ENCODE peak calls at places on chromosomes 13 and 19, in eight cellular contexts. Y is astrocyte of the spinal cord; C is T-cell; J is DMS153; F is stimulated activated CD8-positive, alpha-beta memory T cell treated with anti-CD3 and anti-CD28 coated beads, Interleukin-7, amount 100 ng/mL, for 1 hour; Q is omental fat pad; G is fibroblast of villous mesenchyme; E is EH. S is an unnamed sample.

GRCh38 chr13:103730407-103730806 is 664.2 kb upstream of the SLC10A2 start:
- DNase-seq in F (no peak), C (no peak), E (no peak), G (no peak), Y (no peak), Q (no peak), J (no peak), S (no peak)

GRCh38 chr13:66994097-66994496 is 236.0 kb downstream of the PCDH9 start:
- DNase-seq in J (no peak), Y (peak; percentile 86), C (no peak), Q (no peak), E (peak; percentile 42), G (peak; percentile 1), F (no peak), S (peak; percentile 88)

GRCh38 chr13:60441761-60442160 is 44.7 kb downstream of the TDRD3 start:
- DNase-seq in Y (no peak), C (no peak), Q (no peak), F (no peak), G (no peak), E (no peak), J (no peak), S (no peak)

GRCh38 chr13:55234311-55234710 is 1906.4 kb upstream of the PRR20A start:
- DNase-seq in F (no peak), C (no peak), J (no peak), G (no peak), E (no peak), Q (no peak), Y (no peak), S (no peak)

GRCh38 chr19:30046522-30046921 is 104.5 kb downstream of the URI1 start:
- DNase-seq in G (no peak), Y (peak; percentile 72), C (no peak), E (no peak), Q (no peak), F (no peak), J (no peak), S (no peak)

GRCh38 chr13:95704510-95704909 is 27.6 kb downstream of the DNAJC3 start:
- DNase-seq in Y (no peak), Q (no peak), J (no peak), F (no peak), C (no peak), G (no peak), E (peak; percentile 18), S (no peak)

GRCh38 chr13:80957019-80957650 is 616.2 kb upstream of the SPRY2 start:
- DNase-seq in F (no peak), G (no peak), Y (no peak), C (no peak), J (no peak), Q (no peak), E (no peak), S (no peak)

GRCh38 chr19:29477831-29478577 is 47.8 kb upstream of the VSTM2B start:
- DNase-seq in G (no peak), E (no peak), C (no peak), J (no peak), Y (no peak), Q (no peak), F (no peak), S (peak; percentile 23)

GRCh38 chr13:62176051-62176450 is 760.4 kb upstream of the PCDH20 start:
- DNase-seq in C (no peak), Y (peak; percentile 67), Q (no peak), J (no peak), F (no peak), E (no peak), G (no peak), S (no peak)

GRCh38 chr19:28577199-28577598 is 635.8 kb downstream of the UQCRFS1 start:
- DNase-seq in G (no peak), J (no peak), E (no peak), C (no peak), Q (no peak), Y (no peak), F (no peak), S (peak; percentile 31)